ENCODE peak calls at places on chromosome 10, in four cellular contexts. One of them, this sample, is unnamed.
A peak's percentile ranks its signal among the peaks of the same experiment; 100 is the strongest.

GRCh38 chr10:128060341-128060851 is 65.8 kb downstream of the MKI67 start:
- DNase-seq in stimulated activated naive CD8-positive, alpha-beta T cell treated with anti-CD3 and anti-CD28 coated beads, Interleukin-15, Interleukin-2, amounts not matched to agents 100 U/mL and 50 U/mL, for 24 hours: no peak
- DNase-seq in 8988T: no peak
- DNase-seq in T follicular helper cell: no peak
- DNase-seq in this sample: no peak

GRCh38 chr10:125141860-125142484 is 18.4 kb downstream of the CTBP2 start:
- DNase-seq in stimulated activated naive CD8-positive, alpha-beta T cell treated with anti-CD3 and anti-CD28 coated beads, Interleukin-15, Interleukin-2, amounts not matched to agents 100 U/mL and 50 U/mL, for 24 hours: no peak
- DNase-seq in 8988T: no peak
- DNase-seq in T follicular helper cell: no peak
- DNase-seq in this sample: no peak

GRCh38 chr10:5746197-5746596 is 61.6 kb downstream of the TASOR2 start:
- DNase-seq in stimulated activated naive CD8-positive, alpha-beta T cell treated with anti-CD3 and anti-CD28 coated beads, Interleukin-15, Interleukin-2, amounts not matched to agents 100 U/mL and 50 U/mL, for 24 hours: no peak
- DNase-seq in 8988T: no peak
- DNase-seq in T follicular helper cell: no peak
- DNase-seq in this sample: no peak

GRCh38 chr10:117476281-117476680 is 66.3 kb upstream of the EMX2 start:
- DNase-seq in stimulated activated naive CD8-positive, alpha-beta T cell treated with anti-CD3 and anti-CD28 coated beads, Interleukin-15, Interleukin-2, amounts not matched to agents 100 U/mL and 50 U/mL, for 24 hours: no peak
- DNase-seq in 8988T: no peak
- DNase-seq in T follicular helper cell: no peak
- DNase-seq in this sample: no peak

GRCh38 chr10:71860243-71861029 is 9.4 kb upstream of the PSAP start:
- DNase-seq in stimulated activated naive CD8-positive, alpha-beta T cell treated with anti-CD3 and anti-CD28 coated beads, Interleukin-15, Interleukin-2, amounts not matched to agents 100 U/mL and 50 U/mL, for 24 hours: peak; percentile 52
- DNase-seq in 8988T: peak; percentile 68
- DNase-seq in T follicular helper cell: no peak
- DNase-seq in this sample: no peak

GRCh38 chr10:50312464-50313437 is 61.4 kb upstream of the ASAH2 start:
- DNase-seq in stimulated activated naive CD8-positive, alpha-beta T cell treated with anti-CD3 and anti-CD28 coated beads, Interleukin-15, Interleukin-2, amounts not matched to agents 100 U/mL and 50 U/mL, for 24 hours: no peak
- DNase-seq in 8988T: no peak
- DNase-seq in T follicular helper cell: no peak
- DNase-seq in this sample: no peak

GRCh38 chr10:18079665-18080295 is 60.4 kb upstream of the CACNB2 start:
- DNase-seq in stimulated activated naive CD8-positive, alpha-beta T cell treated with anti-CD3 and anti-CD28 coated beads, Interleukin-15, Interleukin-2, amounts not matched to agents 100 U/mL and 50 U/mL, for 24 hours: no peak
- DNase-seq in 8988T: no peak
- DNase-seq in T follicular helper cell: no peak
- DNase-seq in this sample: no peak

GRCh38 chr10:100907175-100907574 is 5.6 kb upstream of the SLF2 start:
- DNase-seq in stimulated activated naive CD8-positive, alpha-beta T cell treated with anti-CD3 and anti-CD28 coated beads, Interleukin-15, Interleukin-2, amounts not matched to agents 100 U/mL and 50 U/mL, for 24 hours: no peak
- DNase-seq in 8988T: no peak
- DNase-seq in T follicular helper cell: no peak
- DNase-seq in this sample: no peak

GRCh38 chr10:73773152-73773879 is 8.5 kb upstream of the CHCHD1 start:
- DNase-seq in stimulated activated naive CD8-positive, alpha-beta T cell treated with anti-CD3 and anti-CD28 coated beads, Interleukin-15, Interleukin-2, amounts not matched to agents 100 U/mL and 50 U/mL, for 24 hours: peak; percentile 42
- DNase-seq in 8988T: no peak
- DNase-seq in T follicular helper cell: no peak
- DNase-seq in this sample: no peak

GRCh38 chr10:113290137-113290536 is 262.7 kb upstream of the HABP2 start:
- DNase-seq in stimulated activated naive CD8-positive, alpha-beta T cell treated with anti-CD3 and anti-CD28 coated beads, Interleukin-15, Interleukin-2, amounts not matched to agents 100 U/mL and 50 U/mL, for 24 hours: no peak
- DNase-seq in 8988T: no peak
- DNase-seq in T follicular helper cell: no peak
- DNase-seq in this sample: no peak

GRCh38 chr10:80463868-80464267 is 9.8 kb downstream of the TSPAN14 start:
- DNase-seq in stimulated activated naive CD8-positive, alpha-beta T cell treated with anti-CD3 and anti-CD28 coated beads, Interleukin-15, Interleukin-2, amounts not matched to agents 100 U/mL and 50 U/mL, for 24 hours: no peak
- DNase-seq in 8988T: no peak
- DNase-seq in T follicular helper cell: no peak
- DNase-seq in this sample: no peak

This sample was measured in activated T-helper 1 cell treated with Interleukin-2 at 50 U/mL for 16 hours.